ENCODE peak calls at places on chromosome 17, in nine cellular contexts. One of them, this sample, is unnamed.

GRCh38 chr17:48457080-48457836 is 27.2 kb upstream of the SKAP1 start:
- DNase-seq in substantia nigra: peak
- DNase-seq in trophoblast cell: peak
- DNase-seq in body of pancreas: peak
- DNase-seq in psoas muscle: peak
- DNase-seq in tibial artery: peak
- DNase-seq in effector memory CD4-positive, alpha-beta T cell: peak
- DNase-seq in H9: peak
- DNase-seq in left ventricle myocardium inferior: peak
- DNase-seq in this sample: peak

GRCh38 chr17:59859444-59860025 is 33.2 kb downstream of the TUBD1 start:
- DNase-seq in substantia nigra: no peak
- DNase-seq in trophoblast cell: no peak
- DNase-seq in body of pancreas: no peak
- DNase-seq in psoas muscle: no peak
- DNase-seq in tibial artery: no peak
- DNase-seq in effector memory CD4-positive, alpha-beta T cell: no peak
- DNase-seq in H9: no peak
- DNase-seq in left ventricle myocardium inferior: no peak
- DNase-seq in this sample: no peak

GRCh38 chr17:51374220-51374619 is 113.9 kb downstream of the UTP18 start:
- DNase-seq in substantia nigra: no peak
- DNase-seq in trophoblast cell: no peak
- DNase-seq in body of pancreas: peak
- DNase-seq in psoas muscle: no peak
- DNase-seq in tibial artery: no peak
- DNase-seq in effector memory CD4-positive, alpha-beta T cell: no peak
- DNase-seq in H9: no peak
- DNase-seq in left ventricle myocardium inferior: no peak
- DNase-seq in this sample: no peak

GRCh38 chr17:14813649-14814048 is 451.5 kb downstream of the PMP22 start:
- DNase-seq in substantia nigra: no peak
- DNase-seq in trophoblast cell: peak
- DNase-seq in body of pancreas: peak
- DNase-seq in psoas muscle: no peak
- DNase-seq in tibial artery: no peak
- DNase-seq in effector memory CD4-positive, alpha-beta T cell: no peak
- DNase-seq in H9: peak
- DNase-seq in left ventricle myocardium inferior: no peak
- DNase-seq in this sample: no peak

GRCh38 chr17:73301359-73301758 is 10.4 kb downstream of the CDC42EP4 start:
- DNase-seq in substantia nigra: no peak
- DNase-seq in trophoblast cell: no peak
- DNase-seq in body of pancreas: no peak
- DNase-seq in psoas muscle: no peak
- DNase-seq in tibial artery: no peak
- DNase-seq in effector memory CD4-positive, alpha-beta T cell: no peak
- DNase-seq in H9: no peak
- DNase-seq in left ventricle myocardium inferior: no peak
- DNase-seq in this sample: no peak

GRCh38 chr17:9802701-9803100 is 11.3 kb upstream of the DHRS7C start:
- DNase-seq in substantia nigra: no peak
- DNase-seq in trophoblast cell: no peak
- DNase-seq in body of pancreas: no peak
- DNase-seq in psoas muscle: no peak
- DNase-seq in tibial artery: no peak
- DNase-seq in effector memory CD4-positive, alpha-beta T cell: no peak
- DNase-seq in H9: no peak
- DNase-seq in left ventricle myocardium inferior: no peak
- DNase-seq in this sample: no peak

GRCh38 chr17:2388705-2389099 is 12.2 kb downstream of the MNT start:
- DNase-seq in substantia nigra: no peak
- DNase-seq in trophoblast cell: no peak
- DNase-seq in body of pancreas: peak
- DNase-seq in psoas muscle: no peak
- DNase-seq in tibial artery: no peak
- DNase-seq in effector memory CD4-positive, alpha-beta T cell: no peak
- DNase-seq in H9: peak
- DNase-seq in left ventricle myocardium inferior: no peak
- DNase-seq in this sample: no peak

GRCh38 chr17:70021726-70022125 is 53.3 kb upstream of the KCNJ16 start:
- DNase-seq in substantia nigra: no peak
- DNase-seq in trophoblast cell: peak
- DNase-seq in body of pancreas: no peak
- DNase-seq in psoas muscle: no peak
- DNase-seq in tibial artery: no peak
- DNase-seq in effector memory CD4-positive, alpha-beta T cell: no peak
- DNase-seq in H9: no peak
- DNase-seq in left ventricle myocardium inferior: no peak
- DNase-seq in this sample: no peak

GRCh38 chr17:78421534-78422266 is 43.3 kb downstream of the PGS1 start:
- DNase-seq in substantia nigra: peak
- DNase-seq in trophoblast cell: peak
- DNase-seq in body of pancreas: peak
- DNase-seq in psoas muscle: peak
- DNase-seq in tibial artery: peak
- DNase-seq in effector memory CD4-positive, alpha-beta T cell: peak
- DNase-seq in H9: peak
- DNase-seq in left ventricle myocardium inferior: peak
- DNase-seq in this sample: no peak

GRCh38 chr17:17056167-17056562 is 13.9 kb downstream of the MPRIP start:
- DNase-seq in substantia nigra: no peak
- DNase-seq in trophoblast cell: no peak
- DNase-seq in body of pancreas: no peak
- DNase-seq in psoas muscle: peak
- DNase-seq in tibial artery: peak
- DNase-seq in effector memory CD4-positive, alpha-beta T cell: no peak
- DNase-seq in H9: peak
- DNase-seq in left ventricle myocardium inferior: no peak
- DNase-seq in this sample: no peak

GRCh38 chr17:78774956-78775571 is 7.0 kb downstream of the CYTH1 start:
- DNase-seq in substantia nigra: no peak
- DNase-seq in trophoblast cell: no peak
- DNase-seq in body of pancreas: no peak
- DNase-seq in psoas muscle: no peak
- DNase-seq in tibial artery: no peak
- DNase-seq in effector memory CD4-positive, alpha-beta T cell: peak
- DNase-seq in H9: no peak
- DNase-seq in left ventricle myocardium inferior: no peak
- DNase-seq in this sample: no peak

GRCh38 chr17:79258843-79259242 is 184.2 kb downstream of the ENGASE start:
- DNase-seq in substantia nigra: no peak
- DNase-seq in trophoblast cell: no peak
- DNase-seq in body of pancreas: no peak
- DNase-seq in psoas muscle: no peak
- DNase-seq in tibial artery: no peak
- DNase-seq in effector memory CD4-positive, alpha-beta T cell: no peak
- DNase-seq in H9: no peak
- DNase-seq in left ventricle myocardium inferior: no peak
- DNase-seq in this sample: no peak

GRCh38 chr17:21098934-21099687 is 27.7 kb upstream of the DHRS7B start:
- DNase-seq in substantia nigra: peak
- DNase-seq in trophoblast cell: peak
- DNase-seq in body of pancreas: peak
- DNase-seq in psoas muscle: peak
- DNase-seq in tibial artery: peak
- DNase-seq in effector memory CD4-positive, alpha-beta T cell: peak
- DNase-seq in H9: peak
- DNase-seq in left ventricle myocardium inferior: peak
- DNase-seq in this sample: peak

GRCh38 chr17:20986767-20987510 is 55.9 kb downstream of the USP22 start:
- DNase-seq in substantia nigra: no peak
- DNase-seq in trophoblast cell: no peak
- DNase-seq in body of pancreas: no peak
- DNase-seq in psoas muscle: no peak
- DNase-seq in tibial artery: no peak
- DNase-seq in effector memory CD4-positive, alpha-beta T cell: no peak
- DNase-seq in H9: peak
- DNase-seq in left ventricle myocardium inferior: no peak
- DNase-seq in this sample: no peak

GRCh38 chr17:49438885-49439284 is 24.2 kb upstream of the PHB1 start:
- DNase-seq in substantia nigra: no peak
- DNase-seq in trophoblast cell: no peak
- DNase-seq in body of pancreas: no peak
- DNase-seq in psoas muscle: no peak
- DNase-seq in tibial artery: no peak
- DNase-seq in effector memory CD4-positive, alpha-beta T cell: no peak
- DNase-seq in H9: peak
- DNase-seq in left ventricle myocardium inferior: no peak
- DNase-seq in this sample: no peak

GRCh38 chr17:41972571-41973411 is 6.2 kb downstream of the CNP start:
- DNase-seq in substantia nigra: no peak
- DNase-seq in trophoblast cell: no peak
- DNase-seq in body of pancreas: peak
- DNase-seq in psoas muscle: peak
- DNase-seq in tibial artery: no peak
- DNase-seq in effector memory CD4-positive, alpha-beta T cell: no peak
- DNase-seq in H9: no peak
- DNase-seq in left ventricle myocardium inferior: peak
- DNase-seq in this sample: no peak

GRCh38 chr17:80106751-80107150 is 5.4 kb downstream of the GAA start:
- DNase-seq in substantia nigra: no peak
- DNase-seq in trophoblast cell: no peak
- DNase-seq in body of pancreas: no peak
- DNase-seq in psoas muscle: no peak
- DNase-seq in tibial artery: no peak
- DNase-seq in effector memory CD4-positive, alpha-beta T cell: no peak
- DNase-seq in H9: no peak
- DNase-seq in left ventricle myocardium inferior: no peak
- DNase-seq in this sample: no peak

GRCh38 chr17:9850151-9850550 is 24.4 kb downstream of the GLP2R start:
- DNase-seq in substantia nigra: no peak
- DNase-seq in trophoblast cell: no peak
- DNase-seq in body of pancreas: no peak
- DNase-seq in psoas muscle: no peak
- DNase-seq in tibial artery: no peak
- DNase-seq in effector memory CD4-positive, alpha-beta T cell: no peak
- DNase-seq in H9: peak
- DNase-seq in left ventricle myocardium inferior: no peak
- DNase-seq in this sample: no peak

GRCh38 chr17:12765544-12765943 is 23.8 kb upstream of the ARHGAP44 start:
- DNase-seq in substantia nigra: no peak
- DNase-seq in trophoblast cell: peak
- DNase-seq in body of pancreas: peak
- DNase-seq in psoas muscle: no peak
- DNase-seq in tibial artery: peak
- DNase-seq in effector memory CD4-positive, alpha-beta T cell: no peak
- DNase-seq in H9: no peak
- DNase-seq in left ventricle myocardium inferior: no peak
- DNase-seq in this sample: peak

GRCh38 chr17:3003401-3004149 is 59.8 kb downstream of the OR1D5 start:
- DNase-seq in substantia nigra: peak
- DNase-seq in trophoblast cell: no peak
- DNase-seq in body of pancreas: peak
- DNase-seq in psoas muscle: peak
- DNase-seq in tibial artery: peak
- DNase-seq in effector memory CD4-positive, alpha-beta T cell: no peak
- DNase-seq in H9: no peak
- DNase-seq in left ventricle myocardium inferior: peak
- DNase-seq in this sample: peak

GRCh38 chr17:45334701-45335677 is 18.2 kb upstream of the MAP3K14 start:
- DNase-seq in substantia nigra: no peak
- DNase-seq in trophoblast cell: peak
- DNase-seq in body of pancreas: no peak
- DNase-seq in psoas muscle: no peak
- DNase-seq in tibial artery: no peak
- DNase-seq in effector memory CD4-positive, alpha-beta T cell: no peak
- DNase-seq in H9: peak
- DNase-seq in left ventricle myocardium inferior: no peak
- DNase-seq in this sample: peak

GRCh38 chr17:43661699-43662431 is at the start of gene MEOX1:
- DNase-seq in substantia nigra: no peak
- DNase-seq in trophoblast cell: no peak
- DNase-seq in body of pancreas: no peak
- DNase-seq in psoas muscle: peak
- DNase-seq in tibial artery: no peak
- DNase-seq in effector memory CD4-positive, alpha-beta T cell: no peak
- DNase-seq in H9: no peak
- DNase-seq in left ventricle myocardium inferior: no peak
- DNase-seq in this sample: no peak

DNA sequence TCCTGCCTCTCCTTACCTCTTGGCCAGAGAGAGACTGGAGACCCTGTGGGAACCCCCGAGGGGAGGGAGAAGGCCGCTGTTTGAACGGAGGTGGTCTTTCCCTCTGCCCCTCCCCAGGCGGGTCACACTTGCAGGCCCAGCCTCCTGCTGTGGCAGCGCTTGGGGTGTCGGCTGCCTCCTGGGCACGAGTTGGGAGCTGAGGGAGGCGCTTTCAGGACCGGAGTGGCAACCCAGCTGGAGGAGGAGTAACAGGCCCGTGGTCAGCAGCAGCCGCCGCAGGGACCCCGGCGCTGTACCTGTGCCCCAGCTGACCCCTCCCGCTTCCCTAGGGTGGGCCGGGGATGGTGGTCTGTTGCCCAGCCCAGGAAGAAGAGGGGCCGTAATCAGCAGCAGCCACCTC is 278.3 kb downstream of the SEC14L1 start:
- DNase-seq in substantia nigra: no peak
- DNase-seq in trophoblast cell: no peak
- DNase-seq in body of pancreas: no peak
- DNase-seq in psoas muscle: no peak
- DNase-seq in tibial artery: no peak
- DNase-seq in effector memory CD4-positive, alpha-beta T cell: no peak
- DNase-seq in H9: no peak
- DNase-seq in left ventricle myocardium inferior: no peak
- DNase-seq in this sample: no peak
- H3K27ac ChIP-seq in substantia nigra: no peak
- H3K27ac ChIP-seq in trophoblast cell: no peak
- H3K27ac ChIP-seq in body of pancreas: no peak
- H3K27ac ChIP-seq in psoas muscle: no peak
- H3K27ac ChIP-seq in tibial artery: no peak
- H3K27ac ChIP-seq in effector memory CD4-positive, alpha-beta T cell: peak
- H3K27ac ChIP-seq in H9: no peak
- H3K27ac ChIP-seq in left ventricle myocardium inferior: peak
- H3K27ac ChIP-seq in this sample: no peak

GRCh38 chr17:7313028-7313889 is 1.9 kb downstream of the GPS2 start:
- DNase-seq in substantia nigra: no peak
- DNase-seq in trophoblast cell: no peak
- DNase-seq in body of pancreas: no peak
- DNase-seq in psoas muscle: no peak
- DNase-seq in tibial artery: no peak
- DNase-seq in effector memory CD4-positive, alpha-beta T cell: no peak
- DNase-seq in H9: peak
- DNase-seq in left ventricle myocardium inferior: no peak
- DNase-seq in this sample: no peak
- H3K27ac ChIP-seq in substantia nigra: no peak
- H3K27ac ChIP-seq in trophoblast cell: no peak
- H3K27ac ChIP-seq in body of pancreas: peak
- H3K27ac ChIP-seq in psoas muscle: peak
- H3K27ac ChIP-seq in tibial artery: no peak
- H3K27ac ChIP-seq in effector memory CD4-positive, alpha-beta T cell: no peak
- H3K27ac ChIP-seq in H9: no peak
- H3K27ac ChIP-seq in left ventricle myocardium inferior: peak
- H3K27ac ChIP-seq in this sample: no peak

GRCh38 chr17:65674246-65675045 is 113.0 kb upstream of the AXIN2 start:
- DNase-seq in substantia nigra: no peak
- DNase-seq in trophoblast cell: no peak
- DNase-seq in body of pancreas: no peak
- DNase-seq in psoas muscle: no peak
- DNase-seq in tibial artery: no peak
- DNase-seq in effector memory CD4-positive, alpha-beta T cell: no peak
- DNase-seq in H9: no peak
- DNase-seq in left ventricle myocardium inferior: no peak
- DNase-seq in this sample: no peak
- H3K27ac ChIP-seq in substantia nigra: no peak
- H3K27ac ChIP-seq in trophoblast cell: no peak
- H3K27ac ChIP-seq in body of pancreas: no peak
- H3K27ac ChIP-seq in psoas muscle: no peak
- H3K27ac ChIP-seq in tibial artery: no peak
- H3K27ac ChIP-seq in effector memory CD4-positive, alpha-beta T cell: no peak
- H3K27ac ChIP-seq in H9: no peak
- H3K27ac ChIP-seq in left ventricle myocardium inferior: no peak
- H3K27ac ChIP-seq in this sample: no peak

GRCh38 chr17:5354886-5355415 is 64.5 kb downstream of the NUP88 start:
- DNase-seq in substantia nigra: no peak
- DNase-seq in trophoblast cell: no peak
- DNase-seq in body of pancreas: no peak
- DNase-seq in psoas muscle: no peak
- DNase-seq in tibial artery: no peak
- DNase-seq in effector memory CD4-positive, alpha-beta T cell: no peak
- DNase-seq in H9: no peak
- DNase-seq in left ventricle myocardium inferior: no peak
- DNase-seq in this sample: no peak
- H3K27ac ChIP-seq in substantia nigra: no peak
- H3K27ac ChIP-seq in trophoblast cell: no peak
- H3K27ac ChIP-seq in body of pancreas: no peak
- H3K27ac ChIP-seq in psoas muscle: no peak
- H3K27ac ChIP-seq in tibial artery: peak
- H3K27ac ChIP-seq in effector memory CD4-positive, alpha-beta T cell: no peak
- H3K27ac ChIP-seq in H9: no peak
- H3K27ac ChIP-seq in left ventricle myocardium inferior: peak
- H3K27ac ChIP-seq in this sample: peak

This sample was measured in right atrium auricular region.